ENCODE peak calls at places on chromosomes 11 and 22, in five cellular contexts. One of them, this sample, is unnamed.

GRCh38 chr11:63906585-63906984 is 10.4 kb downstream of the RCOR2 start:
- DNase-seq in HCT116: no peak
- DNase-seq in fibroblast of lung: no peak
- DNase-seq in foreskin keratinocyte: no peak
- DNase-seq in K562: peak; percentile 71
- DNase-seq in this sample: no peak

GRCh38 chr11:50188040-50188439 is 155.4 kb downstream of the OR4C45 start:
- DNase-seq in HCT116: no peak
- DNase-seq in K562: no peak
- DNase-seq in foreskin keratinocyte: no peak
- DNase-seq in fibroblast of lung: no peak
- DNase-seq in this sample: no peak

GRCh38 chr11:126700773-126701554 is 299.6 kb downstream of the KIRREL3 start:
- DNase-seq in HCT116: no peak
- DNase-seq in foreskin keratinocyte: no peak
- DNase-seq in K562: no peak
- DNase-seq in fibroblast of lung: no peak
- DNase-seq in this sample: no peak

GRCh38 chr11:74559110-74559933 is 33.1 kb upstream of the POLD3 start:
- DNase-seq in HCT116: no peak
- DNase-seq in fibroblast of lung: no peak
- DNase-seq in foreskin keratinocyte: no peak
- DNase-seq in K562: no peak
- DNase-seq in this sample: no peak

GRCh38 chr11:16782226-16782919 is 43.9 kb downstream of the C11orf58 start:
- DNase-seq in K562: no peak
- DNase-seq in fibroblast of lung: no peak
- DNase-seq in HCT116: no peak
- DNase-seq in foreskin keratinocyte: no peak
- DNase-seq in this sample: no peak

GRCh38 chr11:22460181-22460580 is 122.0 kb downstream of the SLC17A6 start:
- DNase-seq in K562: no peak
- DNase-seq in fibroblast of lung: no peak
- DNase-seq in foreskin keratinocyte: peak; percentile 85
- DNase-seq in HCT116: no peak
- DNase-seq in this sample: no peak

GRCh38 chr22:49573109-49573765 is 254.4 kb downstream of the BRD1 start:
- DNase-seq in foreskin keratinocyte: no peak
- DNase-seq in fibroblast of lung: no peak
- DNase-seq in HCT116: no peak
- DNase-seq in K562: no peak
- DNase-seq in this sample: no peak

GRCh38 chr11:125871391-125872137 is 15.9 kb upstream of the HYLS1 start:
- DNase-seq in HCT116: peak; percentile 29
- DNase-seq in foreskin keratinocyte: no peak
- DNase-seq in fibroblast of lung: peak; percentile 34
- DNase-seq in K562: peak; percentile 24
- DNase-seq in this sample: no peak

GRCh38 chr11:62858201-62858600 is 18.8 kb upstream of the WDR74 start:
- DNase-seq in HCT116: no peak
- DNase-seq in foreskin keratinocyte: no peak
- DNase-seq in K562: no peak
- DNase-seq in fibroblast of lung: no peak
- DNase-seq in this sample: no peak

GRCh38 chr11:121553367-121553766 is 100.6 kb upstream of the SORL1-AS1 start:
- DNase-seq in K562: no peak
- DNase-seq in fibroblast of lung: no peak
- DNase-seq in foreskin keratinocyte: peak; percentile 23
- DNase-seq in HCT116: no peak
- DNase-seq in this sample: no peak

GRCh38 chr11:2446590-2447252 is 1.9 kb downstream of the KCNQ1 start:
- DNase-seq in K562: no peak
- DNase-seq in fibroblast of lung: no peak
- DNase-seq in foreskin keratinocyte: no peak
- DNase-seq in HCT116: no peak
- DNase-seq in this sample: no peak

DNA sequence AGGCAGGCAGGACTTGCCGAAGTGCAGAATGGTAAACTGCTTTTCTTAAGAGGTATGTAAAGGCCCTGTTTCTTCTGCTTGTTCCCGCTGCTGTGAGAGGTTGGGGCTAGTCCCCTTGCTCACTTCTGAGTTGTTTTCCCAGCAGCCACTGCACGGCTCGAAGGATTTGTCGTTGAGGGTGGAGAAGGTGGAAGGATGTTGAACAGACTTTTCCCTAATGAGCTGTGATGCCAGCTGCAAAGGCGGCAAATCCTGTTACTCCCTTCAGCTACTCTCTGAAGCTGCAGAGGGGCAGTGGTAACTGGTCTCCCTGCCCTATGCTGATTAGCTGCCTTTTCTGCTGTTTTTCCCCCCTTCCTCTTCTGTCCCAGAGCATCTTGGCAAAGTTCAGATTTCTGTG is 90.4 kb upstream of the SLC25A18 start:
- DNase-seq in fibroblast of lung: no peak
- DNase-seq in HCT116: no peak
- DNase-seq in foreskin keratinocyte: no peak
- DNase-seq in K562: no peak
- DNase-seq in this sample: no peak
- H3K4me1 ChIP-seq in fibroblast of lung: no peaks in the 10 kb centered on the region
- H3K4me1 ChIP-seq in HCT116: no peaks in the 10 kb centered on the region
- H3K4me1 ChIP-seq in foreskin keratinocyte: no peaks in the 10 kb centered on the region
- H3K4me1 ChIP-seq in K562: no peaks in the 10 kb centered on the region
- H3K4me1 ChIP-seq in this sample: no peaks in the 10 kb centered on the region

GRCh38 chr22:23380230-23380573 is 199.9 kb downstream of the IGLL1 start:
- DNase-seq in fibroblast of lung: no peak
- DNase-seq in foreskin keratinocyte: no peak
- DNase-seq in HCT116: no peak
- DNase-seq in K562: no peak
- DNase-seq in this sample: no peak

GRCh38 chr22:23373601-23374000 is 193.3 kb downstream of the BCR start:
- DNase-seq in HCT116: no peak
- DNase-seq in fibroblast of lung: no peak
- DNase-seq in K562: no peak
- DNase-seq in foreskin keratinocyte: no peak
- DNase-seq in this sample: no peak

GRCh38 chr22:23377767-23378166 is 197.5 kb downstream of the BCR start:
- DNase-seq in K562: no peak
- DNase-seq in HCT116: no peak
- DNase-seq in fibroblast of lung: no peak
- DNase-seq in foreskin keratinocyte: no peak
- DNase-seq in this sample: no peak

GRCh38 chr22:23375031-23375827 is 194.9 kb downstream of the BCR start:
- DNase-seq in foreskin keratinocyte: no peak
- DNase-seq in fibroblast of lung: no peak
- DNase-seq in K562: no peak
- DNase-seq in HCT116: no peak
- DNase-seq in this sample: no peak

GRCh38 chr22:23376256-23376655 is 195.9 kb downstream of the BCR start:
- DNase-seq in K562: peak; percentile 63
- DNase-seq in foreskin keratinocyte: no peak
- DNase-seq in fibroblast of lung: no peak
- DNase-seq in HCT116: peak; percentile 33
- DNase-seq in this sample: no peak
- TF ChIP-seq CTCF in K562: peak; percentile 52
- TF ChIP-seq CTCF in foreskin keratinocyte: peak; percentile 50
- TF ChIP-seq CTCF in fibroblast of lung: no peak
- TF ChIP-seq CTCF in HCT116: peak; percentile 62
- TF ChIP-seq CTCF in this sample: no peak

GRCh38 chr22:36399473-36399780 is 11.7 kb upstream of the MYH9 start:
- DNase-seq in HCT116: no peak
- DNase-seq in foreskin keratinocyte: no peak
- DNase-seq in fibroblast of lung: no peak
- DNase-seq in K562: peak; percentile 46
- DNase-seq in this sample: no peak

GRCh38 chr22:36395922-36396321 is 8.2 kb upstream of the MYH9 start:
- DNase-seq in foreskin keratinocyte: peak; percentile 98
- DNase-seq in K562: no peak
- DNase-seq in fibroblast of lung: no peak
- DNase-seq in HCT116: no peak
- DNase-seq in this sample: no peak

GRCh38 chr22:36397081-36397766 is 9.5 kb upstream of the MYH9 start:
- DNase-seq in fibroblast of lung: no peak
- DNase-seq in HCT116: no peak
- DNase-seq in foreskin keratinocyte: no peak
- DNase-seq in K562: no peak
- DNase-seq in this sample: no peak

GRCh38 chr22:36398602-36399472 is 11.1 kb upstream of the MYH9 start:
- DNase-seq in K562: no peak
- DNase-seq in fibroblast of lung: no peak
- DNase-seq in HCT116: no peak
- DNase-seq in foreskin keratinocyte: peak; percentile 91
- DNase-seq in this sample: no peak

GRCh38 chr22:36397767-36398093 is 10.0 kb upstream of the MYH9 start:
- DNase-seq in foreskin keratinocyte: no peak
- DNase-seq in HCT116: no peak
- DNase-seq in K562: no peak
- DNase-seq in fibroblast of lung: no peak
- DNase-seq in this sample: no peak
- H3K27ac ChIP-seq in foreskin keratinocyte: peak overlapping the region; percentile 77
- H3K27ac ChIP-seq in HCT116: no peak overlapping the region
- H3K27ac ChIP-seq in K562: no peak overlapping the region
- H3K27ac ChIP-seq in fibroblast of lung: peak overlapping the region; percentile 29
- H3K27ac ChIP-seq in this sample: no peak overlapping the region

GRCh38 chr22:46010177-46010867 is 33.4 kb upstream of the WNT7B start:
- DNase-seq in HCT116: no peak
- DNase-seq in fibroblast of lung: no peak
- DNase-seq in K562: no peak
- DNase-seq in foreskin keratinocyte: peak; percentile 46
- DNase-seq in this sample: peak; percentile 47

GRCh38 chr22:46009730-46010129 is 32.8 kb upstream of the WNT7B start:
- DNase-seq in HCT116: no peak
- DNase-seq in fibroblast of lung: no peak
- DNase-seq in foreskin keratinocyte: no peak
- DNase-seq in K562: no peak
- DNase-seq in this sample: peak; percentile 14

GRCh38 chr22:46007848-46008261 is 30.9 kb upstream of the WNT7B start:
- DNase-seq in HCT116: no peak
- DNase-seq in K562: no peak
- DNase-seq in fibroblast of lung: peak; percentile 90
- DNase-seq in foreskin keratinocyte: peak; percentile 78
- DNase-seq in this sample: peak; percentile 93

GRCh38 chr22:46008291-46008690 is 31.3 kb upstream of the WNT7B start:
- DNase-seq in HCT116: no peak
- DNase-seq in fibroblast of lung: peak; percentile 23
- DNase-seq in foreskin keratinocyte: no peak
- DNase-seq in K562: no peak
- DNase-seq in this sample: no peak

DNA sequence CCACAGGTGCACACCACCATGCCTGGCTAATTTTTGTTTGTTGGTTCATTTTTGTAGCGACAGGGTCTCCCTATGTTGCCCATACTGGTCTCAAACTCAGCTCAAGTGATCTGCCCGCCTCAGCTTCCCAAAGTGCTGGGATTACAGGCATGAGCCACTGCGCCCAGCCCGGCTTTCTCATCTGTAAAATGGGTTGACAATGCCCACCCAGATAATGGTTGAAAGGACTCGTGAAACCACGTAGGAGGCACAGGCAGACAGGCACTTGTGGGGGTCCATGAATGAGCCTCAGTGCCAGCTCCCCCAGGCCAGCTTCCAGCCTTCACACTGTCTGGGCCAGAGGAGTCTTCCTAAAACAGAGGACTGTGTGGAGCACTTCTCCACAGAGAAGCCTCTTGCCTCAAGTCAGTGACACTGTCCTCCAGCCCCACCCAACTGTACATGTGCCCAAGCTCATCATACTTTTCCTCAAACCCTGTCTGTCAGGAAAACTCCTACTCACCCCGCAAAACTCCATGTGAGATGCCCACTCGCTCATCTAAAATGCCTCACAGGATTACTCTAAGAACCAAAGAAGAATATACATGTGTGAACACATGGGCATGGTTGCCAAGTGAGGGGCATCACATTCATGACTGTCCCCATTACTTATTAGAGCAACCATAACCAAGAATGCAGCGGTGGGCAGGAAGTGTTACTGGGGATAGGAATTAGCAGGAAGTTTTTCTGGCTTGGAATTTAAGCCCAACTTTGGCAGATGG is 32.1 kb upstream of the WNT7B start:
- DNase-seq in HCT116: no peak
- DNase-seq in K562: no peak
- DNase-seq in fibroblast of lung: no peak
- DNase-seq in foreskin keratinocyte: no peak
- DNase-seq in this sample: peak; percentile 12
- H3K4me1 ChIP-seq in HCT116: peaks cover 46% of the 10 kb centered on the region
- H3K4me1 ChIP-seq in K562: peaks cover 5% of the 10 kb centered on the region
- H3K4me1 ChIP-seq in fibroblast of lung: peaks cover 25% of the 10 kb centered on the region
- H3K4me1 ChIP-seq in foreskin keratinocyte: peaks cover 9% of the 10 kb centered on the region
- H3K4me1 ChIP-seq in this sample: peaks cover 31% of the 10 kb centered on the region

GRCh38 chr11:44938066-44938691 is 12.5 kb downstream of the TP53I11 start:
- DNase-seq in foreskin keratinocyte: no peak
- DNase-seq in HCT116: no peak
- DNase-seq in K562: no peak
- DNase-seq in fibroblast of lung: no peak
- DNase-seq in this sample: no peak

GRCh38 chr11:44940424-44940823 is 10.3 kb downstream of the TP53I11 start:
- DNase-seq in fibroblast of lung: no peak
- DNase-seq in K562: no peak
- DNase-seq in foreskin keratinocyte: no peak
- DNase-seq in HCT116: no peak
- DNase-seq in this sample: no peak

GRCh38 chr11:44940835-44941234 is 9.8 kb downstream of the TP53I11 start:
- DNase-seq in foreskin keratinocyte: no peak
- DNase-seq in HCT116: no peak
- DNase-seq in K562: no peak
- DNase-seq in fibroblast of lung: no peak
- DNase-seq in this sample: no peak

GRCh38 chr11:44941286-44942021 is 9.2 kb downstream of the TP53I11 start:
- DNase-seq in K562: no peak
- DNase-seq in fibroblast of lung: no peak
- DNase-seq in HCT116: no peak
- DNase-seq in foreskin keratinocyte: no peak
- DNase-seq in this sample: no peak

GRCh38 chr11:44939673-44940072 is 11.0 kb downstream of the TP53I11 start:
- DNase-seq in foreskin keratinocyte: no peak
- DNase-seq in fibroblast of lung: peak; percentile 26
- DNase-seq in K562: peak; percentile 64
- DNase-seq in HCT116: no peak
- DNase-seq in this sample: peak; percentile 41
- TF ChIP-seq CTCF in foreskin keratinocyte: peak; percentile 31
- TF ChIP-seq CTCF in fibroblast of lung: peak; percentile 44
- TF ChIP-seq CTCF in K562: peak; percentile 51
- TF ChIP-seq CTCF in HCT116: peak; percentile 42
- TF ChIP-seq CTCF in this sample: peak; percentile 23